ENCODE peak calls at places on chromosomes 3 and 15, in five cellular contexts. W, M, I, H and R are unnamed samples.

GRCh38 chr3:23987376-23987775 is 42.3 kb downstream of the NR1D2 start:
- DNase-seq in W (no peak), M (no peak), I (no peak), H (no peak), R (no peak)

GRCh38 chr3:64163019-64163754 is 62.1 kb downstream of the PRICKLE2 start:
- DNase-seq in W (no peak), M (no peak), I (no peak), H (no peak), R (no peak)

GRCh38 chr3:57942366-57942765 is 65.9 kb upstream of the FLNB start:
- DNase-seq in W (no peak), M (no peak), I (no peak), H (no peak), R (no peak)

GRCh38 chr3:37319784-37320183 is 145.4 kb upstream of the LRRFIP2 start:
- DNase-seq in W (no peak), M (no peak), I (no peak), H (no peak), R (no peak)

GRCh38 chr3:54826255-54826691 is 101.6 kb downstream of the LRTM1 start:
- DNase-seq in W (no peak), M (no peak), I (no peak), H (no peak), R (no peak)

GRCh38 chr3:155640098-155640497 is 104.8 kb downstream of the PLCH1 start:
- DNase-seq in W (no peak), M (no peak), I (no peak), H (no peak), R (no peak)

GRCh38 chr3:31226331-31226730 is 306.4 kb upstream of the STT3B start:
- DNase-seq in W (no peak), M (no peak), I (no peak), H (no peak), R (no peak)

GRCh38 chr3:12829404-12829803 is 12.0 kb downstream of the RPL32 start:
- DNase-seq in W (no peak), M (no peak), I (no peak), H (no peak), R (no peak)

GRCh38 chr3:60650171-60650570 is 601.1 kb downstream of the FHIT start:
- DNase-seq in W (no peak), M (no peak), I (no peak), H (no peak), R (no peak)

GRCh38 chr3:155963557-155963956 is 93.1 kb downstream of the GMPS start:
- DNase-seq in W (no peak), M (no peak), I (no peak), H (no peak), R (no peak)

GRCh38 chr3:176848431-176849214 is 348.7 kb downstream of the TBL1XR1 start:
- DNase-seq in W (no peak), M (peak; percentile 50), I (no peak), H (no peak), R (no peak)

GRCh38 chr15:78347586-78348543 is 7.7 kb downstream of the CRABP1 start:
- DNase-seq in W (no peak), M (no peak), I (no peak), H (no peak), R (no peak)

GRCh38 chr3:33115024-33115768 is 1.4 kb downstream of the CRTAP start:
- DNase-seq in W (peak; percentile 31), M (peak; percentile 74), I (peak; percentile 24), H (peak; percentile 89), R (peak; percentile 57)

GRCh38 chr3:186138272-186138981 is 29.5 kb upstream of the ETV5 start:
- DNase-seq in W (peak; percentile 66), M (no peak), I (no peak), H (no peak), R (no peak)

GRCh38 chr3:67854663-67855062 is 200.3 kb upstream of the SUCLG2 start:
- DNase-seq in W (no peak), M (no peak), I (no peak), H (no peak), R (no peak)

GRCh38 chr15:58771621-58772235 is 626 bp downstream of the MINDY2 start:
- DNase-seq in W (peak; percentile 43), M (no peak), I (peak; percentile 40), H (peak; percentile 88), R (peak; percentile 53)

GRCh38 chr3:66354561-66354960 is 133.8 kb downstream of the SLC25A26 start:
- DNase-seq in W (no peak), M (no peak), I (no peak), H (no peak), R (no peak)

GRCh38 chr3:174958671-174959328 is 99.7 kb downstream of the NAALADL2 start:
- DNase-seq in W (no peak), M (no peak), I (no peak), H (no peak), R (no peak)

GRCh38 chr15:62569460-62570404 is 404.6 kb upstream of the C2CD4B start:
- DNase-seq in W (peak; percentile 79), M (peak; percentile 61), I (peak; percentile 82), H (peak; percentile 87), R (peak; percentile 64)

GRCh38 chr3:134904333-134904771 is 109.3 kb downstream of the EPHB1 start:
- DNase-seq in W (no peak), M (no peak), I (no peak), H (no peak), R (no peak)

GRCh38 chr3:53229171-53229570 is 26.7 kb downstream of the TKT start:
- DNase-seq in W (no peak), M (no peak), I (no peak), H (peak; percentile 67), R (no peak)

GRCh38 chr15:80694624-80695098 is 449 bp upstream of the ABHD17C start:
- DNase-seq in W (peak; percentile 41), M (no peak), I (peak; percentile 38), H (no peak), R (peak; percentile 33)

GRCh38 chr15:100193277-100193860 is 148.4 kb downstream of the ADAMTS17 start:
- DNase-seq in W (no peak), M (no peak), I (no peak), H (peak; percentile 49), R (no peak)

GRCh38 chr3:133926736-133927542 is 31.3 kb upstream of the RAB6B start:
- DNase-seq in W (no peak), M (no peak), I (no peak), H (no peak), R (no peak)

GRCh38 chr3:5309181-5309580 is 121.7 kb downstream of the EDEM1 start:
- DNase-seq in W (no peak), M (no peak), I (no peak), H (no peak), R (no peak)

GRCh38 chr15:76802411-76802810 is 102.7 kb downstream of the SCAPER start:
- DNase-seq in W (no peak), M (no peak), I (no peak), H (no peak), R (no peak)